ENCODE peak calls at places on chromosome 13, in four cellular contexts. B is uterus, D is tibial nerve, F is NB4. J is an unnamed sample.

GRCh38 chr13:27329210-27329609 is 58.6 kb downstream of the RASL11A start:
- DNase-seq in D (no peak), B (no peak), F (no peak), J (peak)

GRCh38 chr13:48161530-48162179 is 66.8 kb upstream of the MED4 start:
- DNase-seq in F (peak), B (no peak), D (peak), J (peak)

GRCh38 chr13:39809466-39809865 is 154.0 kb downstream of the COG6 start:
- DNase-seq in D (no peak), F (no peak), B (no peak), J (no peak)

GRCh38 chr13:57128909-57129308 is 11.8 kb upstream of the PRR20A start:
- DNase-seq in B (no peak), F (peak), D (no peak), J (no peak)

GRCh38 chr13:77506874-77507273 is 28.6 kb upstream of the SCEL start:
- DNase-seq in D (no peak), F (peak), B (no peak), J (no peak)

GRCh38 chr13:105462098-105462497 is 1073.4 kb downstream of the EFNB2 start:
- DNase-seq in B (no peak), F (no peak), D (no peak), J (no peak)

GRCh38 chr13:113152894-113153809 is 5.3 kb upstream of the PROZ start:
- DNase-seq in F (peak), D (peak), B (peak), J (peak)

GRCh38 chr13:80374453-80374852 is 33.5 kb upstream of the SPRY2 start:
- DNase-seq in B (peak), F (no peak), D (peak), J (no peak)

GRCh38 chr13:102642475-102642874 is 45.7 kb downstream of the TPP2 start:
- DNase-seq in B (no peak), D (no peak), F (no peak), J (peak)

GRCh38 chr13:40660270-40660669 is 6.2 kb downstream of the FOXO1 start:
- DNase-seq in F (no peak), D (no peak), B (no peak), J (no peak)

GRCh38 chr13:34435338-34435737 is 506.7 kb upstream of the NBEA start:
- DNase-seq in D (no peak), F (peak), B (no peak), J (no peak)

GRCh38 chr13:92390217-92390616 is 836.4 kb upstream of the GPC6 start:
- DNase-seq in D (no peak), F (no peak), B (no peak), J (no peak)

GRCh38 chr13:50161052-50161451 is 145.8 kb downstream of the KCNRG start:
- DNase-seq in F (no peak), B (no peak), D (no peak), J (no peak)

GRCh38 chr13:66391322-66391721 is 838.8 kb downstream of the PCDH9 start:
- DNase-seq in D (no peak), B (no peak), F (no peak), J (no peak)

GRCh38 chr13:21175656-21176194 is 627 bp downstream of the SKA3 start:
- DNase-seq in D (no peak), B (no peak), F (no peak), J (no peak)

GRCh38 chr13:81539643-81540150 is 1198.8 kb upstream of the SPRY2 start:
- DNase-seq in F (no peak), B (no peak), D (no peak), J (no peak)

GRCh38 chr13:22929391-22930126 is 251.2 kb upstream of the SGCG start:
- DNase-seq in F (no peak), B (no peak), D (no peak), J (no peak)

GRCh38 chr13:98500963-98501421 is 75.9 kb downstream of the STK24 start:
- DNase-seq in B (no peak), D (no peak), F (peak), J (no peak)

GRCh38 chr13:105799155-105799554 is 736.3 kb downstream of the EFNB2 start:
- DNase-seq in B (no peak), F (no peak), D (no peak), J (no peak)

GRCh38 chr13:26449063-26449848 is 108.2 kb upstream of the WASF3 start:
- DNase-seq in D (no peak), B (no peak), F (no peak), J (no peak)

GRCh38 chr13:32802159-32802558 is 214.1 kb upstream of the KL start:
- DNase-seq in D (no peak), F (no peak), B (no peak), J (no peak)

GRCh38 chr13:98326274-98326673 is 149.2 kb upstream of the RNF113B start:
- DNase-seq in B (no peak), D (no peak), F (no peak), J (no peak)

GRCh38 chr13:74158028-74158427 is 23.8 kb upstream of the KLF12 start:
- DNase-seq in F (no peak), D (no peak), B (no peak), J (no peak)

GRCh38 chr13:113905942-113906341 is 42.1 kb upstream of the GAS6 start:
- DNase-seq in F (no peak), D (no peak), B (no peak), J (peak)

GRCh38 chr13:109869312-109870237 is 83.2 kb upstream of the IRS2 start:
- DNase-seq in F (peak), B (peak), D (no peak), J (no peak)

GRCh38 chr13:63954683-63955082 is 2539.0 kb upstream of the PCDH20 start:
- DNase-seq in D (no peak), F (no peak), B (no peak), J (no peak)

GRCh38 chr13:80654638-80655249 is 313.8 kb upstream of the SPRY2 start:
- DNase-seq in F (no peak), B (no peak), D (no peak), J (no peak)

GRCh38 chr13:47397739-47398138 is 500.9 kb upstream of the HTR2A start:
- DNase-seq in F (no peak), D (no peak), B (no peak), J (no peak)

GRCh38 chr13:80189889-80190597 is 150.9 kb downstream of the SPRY2 start:
- DNase-seq in B (no peak), D (no peak), F (no peak), J (no peak)

GRCh38 chr13:67204731-67205130 is 25.4 kb downstream of the PCDH9 start:
- DNase-seq in D (no peak), B (no peak), F (no peak), J (no peak)

GRCh38 chr13:111484129-111484925 is 163.9 kb downstream of the TEX29 start:
- DNase-seq in B (no peak), F (no peak), D (no peak), J (no peak)

GRCh38 chr13:80979035-80979641 is 638.2 kb upstream of the SPRY2 start:
- DNase-seq in D (peak), F (peak), B (peak), J (no peak)

GRCh38 chr13:45243072-45243471 is 42.2 kb upstream of the KCTD4 start:
- DNase-seq in D (no peak), B (no peak), F (no peak), J (no peak)

GRCh38 chr13:19324325-19324724 is 142.7 kb upstream of the TUBA3C start:
- DNase-seq in B (no peak), D (no peak), F (no peak), J (no peak)

GRCh38 chr13:75050419-75051066 is 431.4 kb downstream of the TBC1D4 start:
- DNase-seq in B (no peak), D (no peak), F (no peak), J (no peak)